ENCODE peak calls at places on chromosomes 2 and 18, in seven cellular contexts. T is upper lobe of right lung, X is A549, H is non-pigmented ciliary epithelial cell, M is T1000, D is uterus, G is activated T-cell treated with anti-CD3 and anti-CD28 coated beads for 1 hour. L is an unnamed sample.

GRCh38 chr18:58491113-58491696 is 137.7 kb downstream of the ALPK2 start:
- DNase-seq in X (no peak), M (no peak), D (peak; percentile 46), T (no peak), H (no peak), G (no peak), L (no peak)

GRCh38 chr18:46624127-46624526 is 32.9 kb downstream of the LOXHD1 start:
- DNase-seq in X (no peak), T (no peak), D (no peak), H (no peak), G (no peak), M (no peak), L (no peak)

GRCh38 chr2:108918156-108918845 is 70.7 kb downstream of the EDAR start:
- DNase-seq in X (no peak), T (peak; percentile 45), D (no peak), M (no peak), G (no peak), H (no peak), L (no peak)

GRCh38 chr18:8668381-8668780 is 37.0 kb upstream of the MTCL1 start:
- DNase-seq in G (no peak), H (no peak), D (no peak), M (no peak), T (no peak), X (no peak), L (no peak)

GRCh38 chr2:142545036-142545435 is 332.4 kb upstream of the KYNU start:
- DNase-seq in M (no peak), H (no peak), X (no peak), D (no peak), T (no peak), G (no peak), L (no peak)

GRCh38 chr2:94776036-94776435 is 95.2 kb upstream of the TEKT4 start:
- DNase-seq in H (no peak), X (no peak), D (no peak), M (no peak), G (no peak), T (no peak), L (no peak)

GRCh38 chr2:74290466-74291216 is 52.6 kb downstream of the SLC4A5 start:
- DNase-seq in D (no peak), M (no peak), T (no peak), H (no peak), G (peak; percentile 22), X (no peak), L (no peak)

GRCh38 chr18:6941988-6942387 is 175.6 kb downstream of the LAMA1 start:
- DNase-seq in M (no peak), G (no peak), H (no peak), D (no peak), T (no peak), X (no peak), L (no peak)

GRCh38 chr2:219474285-219475060 is 24.2 kb upstream of the GMPPA start:
- DNase-seq in G (no peak), M (no peak), X (no peak), H (no peak), D (no peak), T (no peak), L (no peak)

GRCh38 chr18:60891936-60892335 is 441.3 kb upstream of the CDH20 start:
- DNase-seq in T (no peak), M (no peak), X (no peak), H (no peak), G (no peak), D (no peak), L (no peak)

GRCh38 chr2:201219328-201220096 is 36.6 kb downstream of the CASP10 start:
- DNase-seq in M (no peak), H (no peak), X (no peak), D (no peak), T (no peak), G (no peak), L (no peak)

GRCh38 chr2:45675130-45675812 is 23.8 kb downstream of the PRKCE start:
- DNase-seq in X (no peak), M (no peak), T (peak; percentile 67), G (no peak), H (no peak), D (no peak), L (peak; percentile 66)

GRCh38 chr2:176002684-176003225 is 688 bp upstream of the LNPK start:
- DNase-seq in M (no peak), D (peak; percentile 20), T (peak; percentile 65), G (no peak), H (no peak), X (peak; percentile 13), L (no peak)

GRCh38 chr2:216925632-216926366 is 65.9 kb upstream of the TNP1 start:
- DNase-seq in D (no peak), H (no peak), X (no peak), M (no peak), T (no peak), G (no peak), L (no peak)

GRCh38 chr18:36828157-36828629 is 609 bp downstream of the TPGS2 start:
- DNase-seq in T (no peak), D (peak; percentile 18), H (no peak), M (no peak), G (no peak), X (peak; percentile 36), L (peak; percentile 27)

GRCh38 chr2:241822264-241822623 is 13.3 kb downstream of the NEU4 start:
- DNase-seq in X (no peak), D (no peak), M (no peak), G (no peak), H (no peak), T (no peak), L (no peak)

GRCh38 chr2:106990307-106990706 is 104.3 kb upstream of the ST6GAL2 start:
- DNase-seq in X (no peak), H (peak; percentile 78), M (no peak), T (no peak), D (no peak), G (no peak), L (peak; percentile 75)

GRCh38 chr2:6626406-6627012 is 239.2 kb downstream of the CMPK2 start:
- DNase-seq in D (no peak), G (no peak), H (no peak), X (no peak), M (no peak), T (no peak), L (no peak)

GRCh38 chr2:239420077-239420476 is 19.3 kb upstream of the HDAC4 start:
- DNase-seq in M (no peak), H (no peak), T (no peak), X (no peak), D (no peak), G (no peak), L (no peak)

GRCh38 chr2:232473467-232473890 is 14.2 kb downstream of the ECEL1 start:
- DNase-seq in X (no peak), D (no peak), T (peak; percentile 61), H (no peak), G (no peak), M (no peak), L (peak; percentile 42)

GRCh38 chr2:75560022-75560767 is 544 bp downstream of the EVA1A start:
- DNase-seq in H (no peak), M (no peak), T (peak; percentile 74), D (no peak), G (no peak), X (peak; percentile 31), L (peak; percentile 22)

GRCh38 chr2:68762665-68763064 is 28.1 kb downstream of the ARHGAP25 start:
- DNase-seq in X (no peak), H (no peak), T (no peak), D (peak; percentile 23), M (no peak), G (no peak), L (no peak)

GRCh38 chr18:2515908-2516625 is 55.2 kb downstream of the METTL4 start:
- DNase-seq in H (peak; percentile 92), D (no peak), T (no peak), M (no peak), X (peak; percentile 77), G (no peak), L (no peak)

GRCh38 chr2:101200714-101201113 is 49.5 kb upstream of the TBC1D8 start:
- DNase-seq in G (no peak), T (no peak), M (no peak), H (no peak), X (peak; percentile 14), D (no peak), L (no peak)

GRCh38 chr2:63841254-63842022 is at the start of gene UGP2:
- DNase-seq in X (peak; percentile 95), M (peak; percentile 80), G (peak; percentile 66), T (peak; percentile 95), H (no peak), D (peak; percentile 92), L (peak; percentile 85)

L was measured in DMS 273 treated with DMSO at 0.1 percent for 48 hours.